ENCODE peak calls at places on chromosome 5, in eight cellular contexts. H, Y, W, P, Z, F, U and K are unnamed samples.

GRCh38 chr5:24823625-24824024 is 178.8 kb upstream of the CDH10 start:
- DNase-seq in W (no peak), P (no peak), Z (no peak), U (no peak), H (no peak), F (no peak), Y (no peak), K (no peak)

GRCh38 chr5:80254767-80255424 is 952 bp downstream of the SERINC5 start:
- DNase-seq in W (no peak), F (peak), P (no peak), Z (no peak), U (no peak), Y (no peak), H (no peak), K (peak)

GRCh38 chr5:170076211-170076610 is 29.5 kb upstream of the FOXI1 start:
- DNase-seq in H (no peak), Y (no peak), Z (no peak), U (no peak), P (no peak), F (peak), W (no peak), K (no peak)

GRCh38 chr5:139185589-139185988 is 12.6 kb downstream of the SIL1 start:
- DNase-seq in W (no peak), U (no peak), P (no peak), H (no peak), Y (no peak), Z (no peak), F (no peak), K (no peak)

GRCh38 chr5:14665110-14665822 is 748 bp downstream of the OTULIN start:
- DNase-seq in F (peak), P (no peak), H (no peak), W (no peak), U (peak), Z (peak), Y (no peak), K (peak)

GRCh38 chr5:36168737-36169136 is 16.8 kb downstream of the SKP2 start:
- DNase-seq in F (no peak), U (no peak), W (no peak), Z (no peak), H (no peak), P (no peak), Y (no peak), K (no peak)

GRCh38 chr5:54993318-54993717 is 7.9 kb upstream of the ESM1 start:
- DNase-seq in F (no peak), H (no peak), Z (no peak), U (no peak), Y (no peak), P (no peak), W (no peak), K (no peak)

GRCh38 chr5:39253211-39253610 is 33.8 kb upstream of the FYB1 start:
- DNase-seq in W (no peak), Y (no peak), H (no peak), U (no peak), P (no peak), F (no peak), Z (no peak), K (no peak)

GRCh38 chr5:137498301-137498735 is 808 bp downstream of the SPOCK1 start:
- DNase-seq in W (no peak), Z (no peak), Y (peak), F (no peak), P (no peak), H (no peak), U (peak), K (no peak)

GRCh38 chr5:25119654-25120053 is 474.9 kb upstream of the CDH10 start:
- DNase-seq in P (no peak), H (no peak), F (no peak), W (no peak), Z (no peak), Y (peak), U (no peak), K (no peak)

GRCh38 chr5:89065919-89066318 is 182.9 kb upstream of the MEF2C start:
- DNase-seq in H (no peak), Y (no peak), U (no peak), P (no peak), W (no peak), F (no peak), Z (no peak), K (no peak)

GRCh38 chr5:132313378-132313777 is 19.2 kb downstream of the SLC22A4 start:
- DNase-seq in H (no peak), W (no peak), P (no peak), Y (no peak), U (no peak), F (no peak), Z (no peak), K (no peak)

GRCh38 chr5:20340123-20340522 is 352.1 kb upstream of the CDH18 start:
- DNase-seq in F (no peak), W (no peak), H (no peak), U (no peak), P (no peak), Y (no peak), Z (no peak), K (no peak)

GRCh38 chr5:36878421-36879088 is 2.0 kb downstream of the NIPBL start:
- DNase-seq in W (no peak), H (no peak), Y (peak), P (no peak), F (no peak), U (no peak), Z (no peak), K (no peak)

GRCh38 chr5:76785493-76785892 is 33.3 kb upstream of the F2RL1 start:
- DNase-seq in Z (no peak), F (no peak), H (no peak), U (no peak), W (no peak), Y (no peak), P (peak), K (no peak)

GRCh38 chr5:56432326-56432725 is 199.2 kb upstream of the ANKRD55 start:
- DNase-seq in H (no peak), F (no peak), Z (no peak), Y (no peak), P (no peak), W (no peak), U (no peak), K (no peak)